ENCODE peak calls at places on chromosomes 5 and 9, in seven cellular contexts. X is endothelial cell of umbilical vein; T is choroid plexus epithelial cell; H is Caco-2; J is tibial artery; S is WERI-Rb-1; R is CD8-positive, alpha-beta T cell. G is an unnamed sample.

GRCh38 chr5:31156761-31157160 is 36.7 kb upstream of the CDH6 start:
- DNase-seq in X (no peak), S (no peak), H (no peak), J (no peak), R (no peak), T (no peak), G (no peak)

GRCh38 chr5:136058031-136058971 is 29.5 kb downstream of the TGFBI start:
- DNase-seq in J (peak; percentile 86), X (peak; percentile 77), S (no peak), T (peak; percentile 98), R (no peak), H (peak; percentile 87), G (peak; percentile 68)

GRCh38 chr9:126658964-126659555 is 45.3 kb downstream of the LMX1B start:
- DNase-seq in S (no peak), R (no peak), J (no peak), T (no peak), X (no peak), H (no peak), G (no peak)

GRCh38 chr9:73038613-73039012 is 85.8 kb upstream of the ALDH1A1 start:
- DNase-seq in T (peak; percentile 38), X (no peak), H (peak; percentile 19), J (peak; percentile 80), R (no peak), S (no peak), G (no peak)

GRCh38 chr5:140633081-140633471 is at the start of gene CD14:
- DNase-seq in H (peak; percentile 68), S (peak; percentile 42), J (peak; percentile 82), R (no peak), T (peak; percentile 44), X (no peak), G (peak; percentile 77)

GRCh38 chr5:24633705-24634325 is 11.0 kb downstream of the CDH10 start:
- DNase-seq in T (peak; percentile 58), X (peak; percentile 20), J (no peak), S (no peak), H (no peak), R (no peak), G (peak; percentile 48)

GRCh38 chr9:112754578-112754977 is 4.0 kb downstream of the SNX30 start:
- DNase-seq in S (no peak), X (no peak), T (no peak), J (no peak), H (no peak), R (peak; percentile 14), G (peak; percentile 35)

GRCh38 chr5:167790462-167791260 is 500.8 kb upstream of the WWC1 start:
- DNase-seq in S (no peak), J (no peak), R (no peak), H (no peak), T (peak; percentile 58), X (no peak), G (no peak)

GRCh38 chr9:34717996-34718614 is 8.2 kb upstream of the CCL21 start:
- DNase-seq in J (no peak), H (no peak), R (no peak), X (no peak), T (peak; percentile 12), S (no peak), G (no peak)

GRCh38 chr9:106861585-106862114 is 1.3 kb upstream of the ZNF462 start:
- DNase-seq in J (no peak), T (no peak), S (no peak), R (no peak), X (peak; percentile 26), H (no peak), G (peak; percentile 25)

GRCh38 chr5:140025736-140026135 is 17.4 kb downstream of the NRG2 start:
- DNase-seq in S (no peak), J (no peak), R (no peak), T (no peak), H (no peak), X (no peak), G (no peak)

GRCh38 chr9:93295456-93296076 is 111.6 kb downstream of the WNK2 start:
- DNase-seq in J (peak; percentile 17), X (no peak), S (no peak), T (no peak), R (no peak), H (no peak), G (no peak)

GRCh38 chr9:98254236-98255063 is 999 bp downstream of the TBC1D2 start:
- DNase-seq in R (no peak), J (no peak), T (peak; percentile 36), S (no peak), H (no peak), X (no peak), G (peak; percentile 71)

GRCh38 chr5:146722361-146722779 is 156.2 kb downstream of the PPP2R2B start:
- DNase-seq in S (no peak), R (no peak), T (peak; percentile 73), X (no peak), J (no peak), H (no peak), G (peak; percentile 68)

GRCh38 chr9:91771027-91771426 is 179.0 kb downstream of the ROR2 start:
- DNase-seq in T (peak; percentile 97), X (no peak), R (no peak), J (no peak), S (no peak), H (no peak), G (peak; percentile 59)

GRCh38 chr9:77673912-77674791 is 26.0 kb upstream of the GNA14 start:
- DNase-seq in S (no peak), J (no peak), R (no peak), H (no peak), T (peak; percentile 39), X (no peak), G (no peak)

GRCh38 chr5:38403407-38403806 is 145.0 kb downstream of the EGFLAM start:
- DNase-seq in H (no peak), R (no peak), S (peak; percentile 33), T (peak; percentile 56), X (peak; percentile 66), J (no peak), G (peak; percentile 43)

GRCh38 chr5:142287096-142287972 is 37.5 kb downstream of the SPRY4 start:
- DNase-seq in S (no peak), X (peak; percentile 79), T (peak; percentile 60), R (no peak), H (no peak), J (no peak), G (no peak)

GRCh38 chr5:157312492-157312891 is 46.6 kb downstream of the CYFIP2 start:
- DNase-seq in R (peak; percentile 39), H (peak; percentile 57), J (no peak), T (peak; percentile 72), S (peak; percentile 60), X (peak; percentile 55), G (peak; percentile 75)

GRCh38 chr9:127754099-127754760 is 19.1 kb upstream of the TOR2A start:
- DNase-seq in H (no peak), R (no peak), X (no peak), T (no peak), J (no peak), S (peak; percentile 75), G (no peak)

GRCh38 chr5:59222687-59223511 is 640.0 kb downstream of the RAB3C start:
- DNase-seq in R (no peak), H (no peak), T (peak; percentile 39), S (no peak), X (peak; percentile 46), J (no peak), G (peak; percentile 37)

GRCh38 chr5:174736351-174736721 is 12.0 kb downstream of the MSX2 start:
- DNase-seq in X (no peak), S (no peak), J (no peak), H (no peak), R (no peak), T (peak; percentile 46), G (peak; percentile 17)

GRCh38 chr5:168881427-168882149 is 302.4 kb upstream of the PANK3 start:
- DNase-seq in T (no peak), S (peak; percentile 39), X (no peak), H (no peak), R (no peak), J (no peak), G (peak; percentile 1)

GRCh38 chr9:95645992-95646391 is 129.2 kb upstream of the PTCH1 start:
- DNase-seq in J (no peak), T (peak; percentile 12), H (no peak), R (no peak), X (peak; percentile 32), S (no peak), G (no peak)

GRCh38 chr9:17011870-17012269 is 123.0 kb upstream of the CNTLN start:
- DNase-seq in X (no peak), R (no peak), S (no peak), H (no peak), T (no peak), J (no peak), G (no peak)

GRCh38 chr5:135593141-135593540 is 14.3 kb upstream of the CXCL14 start:
- DNase-seq in T (no peak), J (no peak), R (no peak), X (no peak), H (no peak), S (no peak), G (no peak)

GRCh38 chr5:59793000-59793399 is 100.5 kb downstream of the PDE4D start:
- DNase-seq in J (peak; percentile 77), H (no peak), S (no peak), R (no peak), T (peak; percentile 97), X (no peak), G (peak; percentile 93)

DNA sequence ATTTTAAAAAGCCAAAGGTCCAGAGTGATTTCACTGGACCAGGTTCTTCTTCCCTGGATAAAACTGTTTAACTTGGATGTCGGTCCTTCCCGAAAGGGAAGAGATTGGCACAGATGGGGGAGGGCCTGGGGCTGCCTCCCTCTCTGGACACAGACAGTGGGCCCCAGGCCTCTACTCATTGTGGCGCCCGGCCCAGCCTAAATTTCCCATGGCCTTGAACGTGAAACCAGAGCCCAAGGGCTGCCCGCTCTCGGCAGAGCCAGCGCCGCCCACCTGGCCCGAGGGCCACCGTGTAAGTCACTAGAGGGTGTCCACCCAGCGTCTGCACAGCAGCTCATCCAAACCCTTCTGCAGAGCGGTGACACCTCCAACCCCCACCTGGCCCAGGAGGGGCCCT is 49.9 kb downstream of the NKD2 start:
- DNase-seq in H (no peak), T (no peak), X (no peak), R (no peak), S (no peak), J (no peak), G (no peak)
- H3K4me3 ChIP-seq in H (no peak overlapping the region), T (no peak overlapping the region), X (no peak overlapping the region), R (no peak overlapping the region), S (no peak overlapping the region), J (no peak overlapping the region), G (no peak overlapping the region)

GRCh38 chr5:149125386-149125891 is 15.9 kb upstream of the ABLIM3 start:
- DNase-seq in J (no peak), S (no peak), X (no peak), T (peak; percentile 46), R (no peak), H (peak; percentile 60), G (peak; percentile 83)
- TF ChIP-seq CTCF in J (no peak), S (peak; percentile 19), X (peak; percentile 19), T (peak; percentile 60), R (no peak), H (peak; percentile 9), G (peak; percentile 55)

GRCh38 chr5:179794575-179794974 is 789 bp downstream of the LTC4S start:
- DNase-seq in S (no peak), J (peak; percentile 64), T (no peak), R (no peak), H (no peak), X (no peak), G (no peak)
- H3K4me3 ChIP-seq in S (no peak overlapping the region), J (peak overlapping the region; percentile 25), T (no peak overlapping the region), R (peak overlapping the region; percentile 50), H (peak overlapping the region; percentile 77), X (no peak overlapping the region), G (no peak overlapping the region)

DNA sequence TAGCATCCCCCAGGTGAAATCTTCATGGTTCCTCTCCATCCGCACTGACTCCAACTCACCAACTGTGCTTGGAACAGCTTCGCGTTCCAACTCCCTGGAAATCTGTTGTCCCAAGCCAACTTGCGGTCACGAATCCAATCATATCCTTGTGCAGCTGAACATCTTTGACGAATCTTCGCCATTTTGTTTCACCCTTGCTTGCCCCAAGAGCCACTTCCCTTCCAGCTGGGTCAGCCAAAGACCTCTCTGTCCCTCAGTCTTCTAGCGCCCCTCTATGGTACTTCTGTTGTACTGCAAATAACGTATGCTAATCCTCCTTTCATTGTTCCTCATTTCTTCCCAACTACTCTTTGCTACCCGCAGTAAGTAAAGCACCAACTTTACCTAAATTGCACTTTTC is 61.0 kb upstream of the TARS1 start:
- DNase-seq in X (peak; percentile 56), S (peak; percentile 9), T (peak; percentile 60), J (no peak), H (no peak), R (no peak), G (peak; percentile 43)
- TF ChIP-seq CTCF in X (peak; percentile 66), S (peak; percentile 50), T (peak; percentile 76), J (no peak), H (no peak), R (no peak), G (peak; percentile 43)